ENCODE peak calls at places on chromosomes 1 and 21, in eight cellular contexts. R is left cardiac atrium; A is NCI-H2081; K is effector memory CD8-positive, alpha-beta T cell; Y is Peyer's patch; Q is GM12892; Z is HCT116; W is adipocyte. P is an unnamed sample.

GRCh38 chr1:42815938-42816599 is 853 bp upstream of the ERMAP start:
- DNase-seq in R (no peak), K (no peak), Z (no peak), W (peak), A (peak), Q (no peak), Y (no peak), P (peak)

GRCh38 chr1:33089457-33089856 is 8.5 kb downstream of the AZIN2 start:
- DNase-seq in R (no peak), W (no peak), Z (no peak), K (no peak), A (no peak), Q (no peak), Y (no peak), P (no peak)

GRCh38 chr1:87979079-87979478 is 650.4 kb downstream of the LMO4 start:
- DNase-seq in Q (no peak), Y (no peak), A (no peak), Z (no peak), K (no peak), R (no peak), W (no peak), P (no peak)

GRCh38 chr1:41827991-41828570 is 90.6 kb downstream of the HIVEP3 start:
- DNase-seq in Y (no peak), Q (no peak), W (no peak), A (no peak), R (no peak), K (no peak), Z (no peak), P (no peak)

GRCh38 chr1:15400627-15401026 is 9.1 kb upstream of the EFHD2 start:
- DNase-seq in A (no peak), W (no peak), Q (no peak), Z (no peak), K (no peak), Y (no peak), R (no peak), P (peak)

GRCh38 chr1:231934797-231935196 is 308.2 kb downstream of the DISC1 start:
- DNase-seq in Z (no peak), R (peak), Q (no peak), W (peak), Y (no peak), K (no peak), A (peak), P (no peak)

GRCh38 chr1:37033355-37034291 is 692 bp downstream of the GRIK3 start:
- DNase-seq in A (no peak), W (no peak), K (no peak), R (no peak), Q (no peak), Z (no peak), Y (no peak), P (no peak)

GRCh38 chr1:6906783-6907182 is 121.5 kb downstream of the CAMTA1 start:
- DNase-seq in K (no peak), Q (no peak), R (no peak), A (no peak), W (no peak), Y (no peak), Z (no peak), P (no peak)

GRCh38 chr1:6423321-6423999 is 1.1 kb upstream of the ESPN start:
- DNase-seq in A (peak), W (no peak), Y (peak), Z (peak), Q (peak), R (no peak), K (peak), P (peak)

GRCh38 chr1:180816132-180816531 is 96.6 kb upstream of the KIAA1614 start:
- DNase-seq in Z (no peak), A (no peak), R (no peak), Q (no peak), Y (no peak), W (no peak), K (no peak), P (no peak)

GRCh38 chr1:29849038-29849750 is 612.9 kb downstream of the PTPRU start:
- DNase-seq in W (peak), Y (no peak), K (peak), R (no peak), A (peak), Z (no peak), Q (no peak), P (peak)

GRCh38 chr1:154820646-154821045 is 49.4 kb downstream of the KCNN3 start:
- DNase-seq in Q (no peak), Z (no peak), K (no peak), A (no peak), R (no peak), Y (no peak), W (no peak), P (no peak)

GRCh38 chr21:45533731-45534571 is 8.3 kb downstream of the SLC19A1 start:
- DNase-seq in A (no peak), W (no peak), Q (no peak), K (no peak), R (peak), Z (no peak), Y (no peak), P (no peak)

GRCh38 chr1:100895540-100896480 is at the start of gene SLC30A7:
- DNase-seq in K (peak), A (peak), Y (peak), W (peak), Q (peak), Z (peak), R (peak), P (peak)

GRCh38 chr1:160665330-160666078 is 18.7 kb upstream of the SLAMF1 start:
- DNase-seq in A (no peak), K (no peak), R (peak), W (no peak), Z (no peak), Q (no peak), Y (no peak), P (no peak)

GRCh38 chr1:93690921-93691789 is 9.5 kb upstream of the BCAR3 start:
- DNase-seq in W (no peak), Q (no peak), R (no peak), K (no peak), Z (no peak), Y (no peak), A (no peak), P (no peak)

GRCh38 chr1:157803851-157804250 is 16.1 kb downstream of the FCRL1 start:
- DNase-seq in R (no peak), Q (no peak), W (no peak), K (no peak), Z (no peak), A (no peak), Y (no peak), P (no peak)

GRCh38 chr1:234965128-234965527 is 163.5 kb downstream of the TOMM20 start:
- DNase-seq in Z (no peak), K (no peak), W (peak), Q (no peak), Y (no peak), R (no peak), A (no peak), P (no peak)

GRCh38 chr1:246219508-246220030 is 287.5 kb downstream of the SMYD3 start:
- DNase-seq in R (no peak), W (no peak), Y (no peak), Z (no peak), K (no peak), Q (no peak), A (peak), P (peak)

GRCh38 chr1:21216835-21217811 is 40.4 kb upstream of the EIF4G3 start:
- DNase-seq in A (peak), W (peak), Q (peak), Z (peak), Y (peak), K (peak), R (peak), P (peak)

GRCh38 chr21:35924714-35925301 is 135.5 kb downstream of the SETD4 start:
- DNase-seq in K (no peak), R (no peak), A (no peak), Y (no peak), Q (no peak), W (peak), Z (no peak), P (no peak)

GRCh38 chr1:59641861-59642260 is 172.9 kb upstream of the HOOK1 start:
- DNase-seq in A (no peak), Q (no peak), Y (no peak), W (no peak), R (no peak), Z (no peak), K (no peak), P (no peak)

GRCh38 chr1:2015383-2015735 is 3.8 kb upstream of the GABRD start:
- DNase-seq in Y (no peak), K (no peak), Q (no peak), A (no peak), Z (no peak), W (no peak), R (no peak), P (no peak)

GRCh38 chr1:41420877-41421276 is 59.6 kb downstream of the FOXO6 start:
- DNase-seq in Z (no peak), Y (no peak), A (no peak), K (no peak), R (no peak), W (peak), Q (no peak), P (no peak)

GRCh38 chr1:224127925-224128819 is 14.3 kb downstream of the FBXO28 start:
- DNase-seq in K (no peak), A (no peak), Z (no peak), Y (no peak), Q (no peak), W (peak), R (no peak), P (no peak)

GRCh38 chr21:34029724-34030528 is 43.5 kb upstream of the MRPS6 start:
- DNase-seq in K (peak), Z (peak), R (peak), Q (peak), Y (no peak), A (no peak), W (peak), P (no peak)

GRCh38 chr1:91806777-91807700 is 78.9 kb downstream of the TGFBR3 start:
- DNase-seq in K (no peak), R (no peak), Z (no peak), Y (no peak), W (peak), Q (no peak), A (no peak), P (no peak)

GRCh38 chr21:43352568-43353281 is 74.2 kb downstream of the SIK1 start:
- DNase-seq in Y (no peak), W (no peak), R (no peak), K (no peak), Q (peak), A (no peak), Z (peak), P (no peak)

GRCh38 chr1:161367684-161368398 is at the start of gene CFAP126:
- DNase-seq in A (peak), W (peak), Y (no peak), K (peak), Q (peak), R (peak), Z (peak), P (peak)

GRCh38 chr1:117735045-117735992 is 129.5 kb downstream of the TENT5C start:
- DNase-seq in K (no peak), Q (no peak), A (no peak), R (no peak), W (peak), Z (no peak), Y (no peak), P (no peak)

P was measured in NCI-H1105.